ENCODE peak calls at places on chromosomes 2 and 18, in five cellular contexts. J is activated T-helper 1 cell treated with anti-CD3 and anti-CD28 coated beads, Interleukin-12 subunit alpha, Interleukin-12 subunit beta, Interleukin-2, Interleukin-4 antibody, amounts not matched to agents 30 ng/mL and 10 ng/mL and 1 ng/mL, durations not matched to agents 14 hours and 24 hours and 36 hours; Z is stimulated activated CD8-positive, alpha-beta memory T cell treated with anti-CD3 and anti-CD28 coated beads, Interleukin-12 subunit alpha, Interleukin-12 subunit beta, amount 100 ng/mL, for 1 hour; G is H4; O is NCI-H748 treated with DMSO at 0.1 percent for 48 hours. P is an unnamed sample.

GRCh38 chr18:46916551-46917107 is 678 bp downstream of the PIAS2 start:
- DNase-seq in J (peak), Z (peak), G (peak), O (peak), P (no peak)

GRCh38 chr18:64201781-64202180 is 52.9 kb upstream of the LINC00305 start:
- DNase-seq in J (no peak), Z (no peak), G (no peak), O (peak), P (no peak)

GRCh38 chr2:118618279-118618678 is 229.2 kb downstream of the EN1 start:
- DNase-seq in J (no peak), Z (no peak), G (no peak), O (no peak), P (no peak)

GRCh38 chr18:44579028-44579692 is 101.5 kb upstream of the SETBP1 start:
- DNase-seq in J (no peak), Z (no peak), G (peak), O (peak), P (no peak)

GRCh38 chr2:38167968-38168350 is 92.0 kb upstream of the CYP1B1 start:
- DNase-seq in J (no peak), Z (no peak), G (no peak), O (no peak), P (no peak)

GRCh38 chr2:95069465-95069864 is 44.0 kb downstream of the MAL start:
- DNase-seq in J (no peak), Z (no peak), G (no peak), O (no peak), P (no peak)

GRCh38 chr2:57141269-57141668 is 905.3 kb upstream of the VRK2 start:
- DNase-seq in J (no peak), Z (no peak), G (no peak), O (no peak), P (no peak)

GRCh38 chr18:45541421-45541820 is 73.9 kb upstream of the SLC14A2 start:
- DNase-seq in J (no peak), Z (no peak), G (no peak), O (no peak), P (no peak)

GRCh38 chr2:157302492-157303099 is 23.0 kb downstream of the ERMN start:
- DNase-seq in J (peak), Z (peak), G (peak), O (peak), P (peak)

GRCh38 chr2:13537771-13538349 is 821.1 kb downstream of the TRIB2 start:
- DNase-seq in J (no peak), Z (no peak), G (no peak), O (no peak), P (no peak)

GRCh38 chr2:234133004-234133403 is 82.5 kb downstream of the SPP2 start:
- DNase-seq in J (no peak), Z (no peak), G (peak), O (no peak), P (no peak)

GRCh38 chr2:124180635-124181034 is 155.5 kb downstream of the CNTNAP5 start:
- DNase-seq in J (no peak), Z (no peak), G (no peak), O (no peak), P (no peak)

GRCh38 chr2:140577453-140577852 is 1553.4 kb downstream of the LRP1B start:
- DNase-seq in J (no peak), Z (no peak), G (no peak), O (no peak), P (no peak)

GRCh38 chr2:86331391-86331790 is 6.0 kb downstream of the REEP1 start:
- DNase-seq in J (no peak), Z (no peak), G (no peak), O (no peak), P (no peak)

GRCh38 chr18:80245781-80246655 is 1.3 kb downstream of the PARD6G start:
- DNase-seq in J (no peak), Z (no peak), G (no peak), O (no peak), P (no peak)

P was measured in DMS153.